ENCODE peak calls at places on chromosomes 13 and 19, in eight cellular contexts. K, L, E, G, Y, U, N and X are unnamed samples. For H3K4me1, the result is how much of the 10 kb centered on the place peaks cover.

GRCh38 chr13:32284927-32285632 is 30.1 kb downstream of the ZAR1L start:
- DNase-seq in K (peak), L (peak), E (peak), G (peak), Y (no peak), U (peak), N (peak), X (no peak)

GRCh38 chr19:46116121-46116520 is 8.4 kb downstream of the IGFL3 start:
- DNase-seq in K (peak), L (no peak), E (peak), G (no peak), Y (no peak), U (no peak), N (no peak), X (no peak)

GRCh38 chr19:13024126-13024957 is 29.1 kb downstream of the NFIX start:
- DNase-seq in K (peak), L (peak), E (peak), G (no peak), Y (no peak), U (peak), N (peak), X (no peak)

GRCh38 chr13:94110011-94110410 is 369.5 kb downstream of the DCT start:
- DNase-seq in K (no peak), L (no peak), E (peak), G (no peak), Y (no peak), U (no peak), N (peak), X (no peak)

GRCh38 chr13:75635101-75635620 is 969 bp upstream of the LMO7 start:
- DNase-seq in K (no peak), L (peak), E (peak), G (no peak), Y (no peak), U (peak), N (no peak), X (no peak)

GRCh38 chr13:24247016-24247415 is 62.4 kb upstream of the C1QTNF9 start:
- DNase-seq in K (no peak), L (no peak), E (no peak), G (peak), Y (no peak), U (no peak), N (no peak), X (no peak)

GRCh38 chr19:40377876-40378385 is 12.1 kb downstream of the HIPK4 start:
- DNase-seq in K (no peak), L (no peak), E (no peak), G (no peak), Y (no peak), U (no peak), N (no peak), X (no peak)

GRCh38 chr13:41603917-41604316 is 146.6 kb downstream of the RGCC start:
- DNase-seq in K (peak), L (peak), E (peak), G (no peak), Y (no peak), U (peak), N (peak), X (no peak)

GRCh38 chr13:43368003-43368402 is 344.6 kb downstream of the DNAJC15 start:
- DNase-seq in K (no peak), L (no peak), E (peak), G (no peak), Y (no peak), U (no peak), N (peak), X (no peak)

GRCh38 chr13:28353679-28354078 is 141.2 kb downstream of the FLT1 start:
- DNase-seq in K (no peak), L (peak), E (no peak), G (no peak), Y (no peak), U (no peak), N (no peak), X (no peak)

GRCh38 chr13:112210401-112210800 is 143.5 kb downstream of the SOX1 start:
- DNase-seq in K (no peak), L (no peak), E (no peak), G (no peak), Y (no peak), U (no peak), N (no peak), X (no peak)

GRCh38 chr19:3494559-3494958 is 5.9 kb downstream of the DOHH start:
- DNase-seq in K (no peak), L (no peak), E (no peak), G (no peak), Y (no peak), U (no peak), N (no peak), X (no peak)

GRCh38 chr13:58953638-58954037 is 1210.1 kb downstream of the DIAPH3 start:
- DNase-seq in K (no peak), L (no peak), E (peak), G (no peak), Y (no peak), U (no peak), N (no peak), X (no peak)

GRCh38 chr19:43798546-43799409 is 3.5 kb downstream of the LYPD5 start:
- DNase-seq in K (peak), L (peak), E (peak), G (peak), Y (peak), U (peak), N (no peak), X (no peak)

GRCh38 chr13:95553614-95554385 is 1.3 kb downstream of the CLDN10 start:
- DNase-seq in K (no peak), L (no peak), E (no peak), G (peak), Y (no peak), U (no peak), N (no peak), X (no peak)

GRCh38 chr13:21691500-21691899 is 20.6 kb downstream of the FGF9 start:
- DNase-seq in K (no peak), L (no peak), E (no peak), G (no peak), Y (no peak), U (no peak), N (no peak), X (no peak)

GRCh38 chr19:17495639-17496265 is 15.7 kb upstream of the PGLS start:
- DNase-seq in K (no peak), L (no peak), E (no peak), G (no peak), Y (no peak), U (no peak), N (no peak), X (no peak)

GRCh38 chr19:10402441-10403038 is 802 bp downstream of the CDC37 start:
- DNase-seq in K (no peak), L (no peak), E (peak), G (no peak), Y (no peak), U (peak), N (no peak), X (no peak)

GRCh38 chr19:5479958-5480357 is 24.7 kb downstream of the ZNRF4 start:
- DNase-seq in K (no peak), L (no peak), E (no peak), G (no peak), Y (no peak), U (no peak), N (no peak), X (no peak)

GRCh38 chr13:96551540-96551939 is 442.7 kb downstream of the OXGR1 start:
- DNase-seq in K (no peak), L (peak), E (no peak), G (no peak), Y (no peak), U (peak), N (no peak), X (no peak)

GRCh38 chr13:27203854-27204253 is 32.2 kb upstream of the USP12 start:
- DNase-seq in K (peak), L (peak), E (no peak), G (no peak), Y (no peak), U (no peak), N (peak), X (no peak)
- TF ChIP-seq CTCF in K (peak), L (no peak), E (peak), G (peak), Y (no peak), U (peak), N (peak), X (no peak)

DNA sequence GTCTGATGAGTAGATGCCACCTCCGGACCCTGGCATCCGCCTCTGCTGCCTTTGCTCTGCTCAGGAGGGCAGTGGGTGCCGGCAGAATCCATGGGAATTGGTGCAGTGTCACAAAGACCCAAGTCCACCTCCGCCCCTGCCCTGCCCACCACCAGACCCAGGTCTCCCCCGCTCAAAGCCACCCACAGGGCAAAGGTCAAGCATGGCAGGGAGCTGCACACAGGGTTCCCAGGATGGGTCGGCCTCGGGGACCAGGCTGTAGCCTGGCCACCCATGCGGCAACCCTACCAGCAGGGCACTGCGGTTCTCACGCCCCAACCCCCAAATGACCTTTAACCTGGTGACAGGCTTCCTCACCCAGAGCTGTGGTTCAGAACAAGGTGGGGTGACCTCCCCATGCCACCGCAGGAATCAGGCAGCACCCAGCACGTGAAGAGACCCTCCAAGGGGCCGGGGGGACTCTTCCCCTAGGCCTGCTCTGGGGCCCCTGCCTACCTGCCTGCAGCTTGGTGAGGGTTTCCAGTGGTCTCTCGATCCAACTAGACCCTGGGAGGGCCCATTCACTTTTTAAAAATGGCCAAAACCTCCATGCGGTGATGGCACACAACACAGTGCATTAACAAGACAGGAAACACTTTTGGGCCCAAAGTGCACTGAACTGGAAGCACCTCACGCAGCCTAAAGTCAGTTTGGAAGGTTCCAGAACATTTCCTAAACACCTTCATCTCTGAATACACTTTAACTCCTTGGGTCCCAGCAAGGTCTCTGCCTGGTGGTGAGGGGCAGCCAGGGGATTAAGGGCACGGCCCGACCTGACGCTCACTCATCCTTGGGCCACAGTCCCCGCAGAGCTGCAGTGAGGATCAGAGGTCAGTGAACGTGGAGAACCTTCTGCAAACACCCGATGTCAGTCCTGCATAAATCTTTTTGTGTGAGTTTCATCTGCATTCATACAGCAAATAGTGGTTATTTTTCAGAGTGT is 11.0 kb downstream of the GAS6 start:
- DNase-seq in K (no peak), L (no peak), E (no peak), G (no peak), Y (no peak), U (peak), N (no peak), X (no peak)
- H3K4me1 ChIP-seq in K (half or more), L (half or more), E (under half), G (under half), Y (under half), U (under half), N (half or more), X (half or more)

DNA sequence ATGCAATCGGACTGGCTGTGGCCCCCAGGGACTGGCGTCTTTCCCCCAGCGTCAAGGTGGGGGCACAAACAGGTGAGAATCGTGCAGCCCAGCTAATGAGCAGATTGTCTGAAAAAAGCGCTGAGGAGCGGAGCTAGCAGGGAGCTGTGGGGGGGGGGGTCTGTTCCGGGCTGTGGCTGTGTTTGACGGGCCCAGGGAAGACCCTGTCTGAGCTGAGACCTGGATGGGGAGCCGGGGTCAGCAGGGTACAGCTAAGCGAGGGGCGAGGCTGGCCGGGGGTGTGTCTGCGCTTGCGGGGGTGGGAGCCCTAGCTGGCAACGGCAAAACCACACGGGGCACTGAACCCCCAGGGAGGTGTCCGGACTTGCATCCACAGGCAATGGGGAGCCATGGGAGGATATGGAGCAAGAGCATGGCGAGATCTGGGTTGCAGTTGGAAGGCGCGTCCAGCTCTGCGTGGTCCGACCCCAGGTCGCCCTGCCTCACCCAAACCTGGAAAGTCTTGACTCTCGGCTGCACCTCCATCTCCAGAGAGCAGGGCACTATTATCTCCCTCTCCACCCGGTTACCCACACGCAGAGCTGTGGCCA is 4.7 kb downstream of the LINGO3 start:
- DNase-seq in K (no peak), L (no peak), E (no peak), G (no peak), Y (no peak), U (no peak), N (no peak), X (no peak)
- TF ChIP-seq CTCF in K (no peak), L (no peak), E (no peak), G (no peak), Y (no peak), U (no peak), N (no peak), X (no peak)

DNA sequence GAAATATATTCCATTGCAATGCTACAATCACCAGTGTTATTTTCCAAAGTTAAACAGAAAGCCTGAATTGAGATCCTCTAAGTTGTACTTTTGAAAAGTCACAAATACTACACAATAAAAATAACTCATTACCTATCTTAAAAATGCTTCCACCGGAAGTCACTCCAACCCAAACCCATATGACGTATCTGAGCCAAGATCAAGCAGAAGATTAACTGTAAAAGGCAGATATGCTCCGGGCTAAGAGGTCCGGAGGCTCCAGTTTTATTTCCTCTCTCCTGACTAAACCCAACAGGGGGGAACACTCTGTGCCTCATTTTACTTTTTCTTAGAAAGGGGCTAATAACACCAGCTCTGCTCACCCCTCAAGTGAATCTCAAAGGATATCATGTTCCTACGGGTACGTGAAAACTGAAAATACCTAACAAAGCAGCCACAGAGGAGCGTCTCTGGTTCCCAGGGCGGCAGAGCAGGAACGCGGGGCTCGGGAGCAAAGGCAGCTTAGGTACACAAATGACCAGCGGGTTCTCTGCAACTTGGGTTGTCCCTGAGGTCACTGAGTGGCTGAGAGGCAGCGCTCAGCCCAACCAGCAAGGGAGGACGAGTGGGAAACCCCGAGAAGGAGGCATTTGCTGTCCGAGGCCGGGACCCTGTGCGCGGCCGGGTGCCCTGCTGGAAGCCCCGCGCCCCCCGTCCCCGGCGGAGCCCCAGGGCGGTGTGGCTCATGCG is 752 bp downstream of the RAB20 start:
- DNase-seq in K (peak), L (peak), E (no peak), G (peak), Y (no peak), U (peak), N (no peak), X (no peak)
- H3K4me1 ChIP-seq in K (under half), L (half or more), E (under half), G (under half), Y (under half), U (under half), N (under half), X (under half)

GRCh38 chr19:52748336-52748950 is 13.6 kb upstream of the ZNF611 start:
- DNase-seq in K (peak), L (peak), E (peak), G (peak), Y (no peak), U (no peak), N (peak), X (no peak)
- TF ChIP-seq CTCF in K (peak), L (peak), E (peak), G (peak), Y (peak), U (peak), N (peak), X (peak)

GRCh38 chr19:14603990-14604387 is 21.1 kb downstream of the CLEC17A start:
- DNase-seq in K (no peak), L (no peak), E (no peak), G (no peak), Y (no peak), U (no peak), N (no peak), X (no peak)
- H3K4me1 ChIP-seq in K (under half), L (under half), E (under half), G (under half), Y (under half), U (under half), N (under half), X (under half)

GRCh38 chr19:1261863-1262686 is 7.1 kb upstream of the CIRBP start:
- DNase-seq in K (no peak), L (peak), E (peak), G (no peak), Y (no peak), U (peak), N (peak), X (peak)

GRCh38 chr19:1262687-1263123 is 6.4 kb upstream of the CIRBP start:
- DNase-seq in K (no peak), L (no peak), E (no peak), G (no peak), Y (no peak), U (no peak), N (no peak), X (no peak)

GRCh38 chr19:1259873-1260748 is 9.0 kb upstream of the CIRBP start:
- DNase-seq in K (no peak), L (no peak), E (no peak), G (no peak), Y (no peak), U (no peak), N (no peak), X (no peak)

GRCh38 chr19:1260749-1261511 is 8.2 kb upstream of the CIRBP start:
- DNase-seq in K (peak), L (peak), E (peak), G (peak), Y (peak), U (peak), N (peak), X (no peak)

GRCh38 chr19:1261512-1261862 is 7.6 kb upstream of the CIRBP start:
- DNase-seq in K (no peak), L (no peak), E (no peak), G (no peak), Y (no peak), U (peak), N (no peak), X (no peak)
- TF ChIP-seq CTCF in K (peak), L (no peak), E (no peak), G (peak), Y (no peak), U (peak), N (peak), X (no peak)